ENCODE peak calls at places on chromosomes 7 and 10, in four cellular contexts. F, A, M and W are unnamed samples.

GRCh38 chr10:131902211-131902610 is 1.4 kb downstream of the PPP2R2D start:
- DNase-seq in A (no peak), F (no peak), M (no peak), W (no peak)

GRCh38 chr7:480531-481218 is 39.0 kb downstream of the PDGFA start:
- DNase-seq in A (no peak), F (no peak), M (no peak), W (no peak)

GRCh38 chr7:135682191-135682590 is 19.9 kb downstream of the STMP1 start:
- DNase-seq in A (no peak), M (no peak), F (no peak), W (no peak)

GRCh38 chr10:51867956-51868355 is 168.6 kb upstream of the CSTF2T start:
- DNase-seq in A (no peak), F (no peak), M (peak), W (no peak)

GRCh38 chr7:947391-948210 is 6.9 kb downstream of the ADAP1 start:
- DNase-seq in M (no peak), F (no peak), A (no peak), W (no peak)

GRCh38 chr7:78039791-78040776 is 241.5 kb downstream of the PHTF2 start:
- DNase-seq in M (peak), F (no peak), A (peak), W (peak)

GRCh38 chr7:100370303-100370702 is 3.0 kb upstream of the PILRA start:
- DNase-seq in M (no peak), A (no peak), F (no peak), W (no peak)

GRCh38 chr7:11155883-11156282 is 182.2 kb downstream of the PHF14 start:
- DNase-seq in M (peak), A (no peak), F (no peak), W (no peak)

GRCh38 chr10:3008518-3009195 is 58.7 kb upstream of the PFKP start:
- DNase-seq in M (no peak), F (no peak), A (no peak), W (no peak)

GRCh38 chr7:150784120-150784736 is 15.9 kb downstream of the TMEM176B start:
- DNase-seq in M (no peak), F (no peak), A (no peak), W (peak)

GRCh38 chr7:55107946-55108345 is 89.1 kb downstream of the EGFR start:
- DNase-seq in F (no peak), A (no peak), M (no peak), W (no peak)

GRCh38 chr7:34837826-34838225 is 179.8 kb downstream of the NPSR1 start:
- DNase-seq in A (no peak), M (no peak), F (no peak), W (no peak)